ENCODE peak calls at places on chromosomes 2 and 18, in five cellular contexts. M is esophagus squamous epithelium, F is amniotic stem cell, I is occipital lobe, G is NCI-H460. B is an unnamed sample.
A peak's percentile ranks its signal among the peaks of the same experiment; 100 is the strongest.

GRCh38 chr2:85330839-85331636 is 3.2 kb upstream of the TGOLN2 start:
- DNase-seq in M (no peak), F (no peak), I (no peak), G (no peak), B (no peak)

GRCh38 chr2:11422491-11422865 is 43.5 kb downstream of the E2F6 start:
- DNase-seq in M (no peak), F (no peak), I (no peak), G (no peak), B (no peak)

GRCh38 chr2:10224734-10225133 is 78.0 kb upstream of the HPCAL1 start:
- DNase-seq in M (no peak), F (no peak), I (no peak), G (no peak), B (no peak)

GRCh38 chr2:62475172-62476011 is 30.6 kb downstream of the TMEM17 start:
- DNase-seq in M (no peak), F (no peak), I (peak; percentile 54), G (no peak), B (peak; percentile 16)

GRCh38 chr2:71721362-71721665 is 268.0 kb downstream of the DYSF start:
- DNase-seq in M (no peak), F (no peak), I (no peak), G (no peak), B (no peak)

GRCh38 chr2:212766921-212767320 is 228.3 kb upstream of the ERBB4 start:
- DNase-seq in M (no peak), F (no peak), I (no peak), G (no peak), B (no peak)

GRCh38 chr2:216666461-216667233 is 28.7 kb downstream of the IGFBP5 start:
- DNase-seq in M (no peak), F (peak; percentile 32), I (peak; percentile 44), G (peak; percentile 72), B (peak; percentile 15)

GRCh38 chr2:7567646-7568045 is 650.4 kb downstream of the RNF144A start:
- DNase-seq in M (no peak), F (no peak), I (no peak), G (no peak), B (no peak)

GRCh38 chr18:28455971-28456370 is 279.0 kb upstream of the CDH2 start:
- DNase-seq in M (no peak), F (no peak), I (no peak), G (no peak), B (no peak)